ENCODE peak calls at places on chromosomes 1 and 21, in ten cellular contexts. One of them, this sample, is unnamed.

GRCh38 chr21:45600248-45600647 is 43.3 kb upstream of the PCBP3 start:
- DNase-seq in osteoblast: peak; percentile 31
- DNase-seq in LNCaP clone FGC: no peak
- DNase-seq in cardiac fibroblast: no peak
- DNase-seq in astrocyte: no peak
- DNase-seq in IMR-90: no peak
- DNase-seq in neural progenitor cell: no peak
- DNase-seq in PC-3: no peak
- DNase-seq in uterus: no peak
- DNase-seq in fibroblast of lung: no peak
- DNase-seq in this sample: no peak

GRCh38 chr1:172351761-172352161 is 68.7 kb upstream of the C1orf105 start:
- DNase-seq in IMR-90: peak; percentile 74
- DNase-seq in LNCaP clone FGC: no peak
- DNase-seq in osteoblast: no peak
- DNase-seq in uterus: no peak
- DNase-seq in astrocyte: peak; percentile 83
- DNase-seq in neural progenitor cell: no peak
- DNase-seq in fibroblast of lung: peak; percentile 82
- DNase-seq in PC-3: peak; percentile 94
- DNase-seq in cardiac fibroblast: peak; percentile 71
- DNase-seq in this sample: no peak

GRCh38 chr1:156859523-156860112 is 701 bp upstream of the INSRR start:
- DNase-seq in astrocyte: peak; percentile 12
- DNase-seq in IMR-90: no peak
- DNase-seq in cardiac fibroblast: peak; percentile 19
- DNase-seq in neural progenitor cell: peak; percentile 56
- DNase-seq in uterus: no peak
- DNase-seq in LNCaP clone FGC: no peak
- DNase-seq in osteoblast: peak; percentile 93
- DNase-seq in fibroblast of lung: peak; percentile 20
- DNase-seq in PC-3: peak; percentile 35
- DNase-seq in this sample: no peak

GRCh38 chr1:172497230-172497629 is 35.7 kb upstream of the SUCO start:
- DNase-seq in fibroblast of lung: peak; percentile 86
- DNase-seq in cardiac fibroblast: peak; percentile 48
- DNase-seq in IMR-90: peak; percentile 11
- DNase-seq in PC-3: peak; percentile 78
- DNase-seq in neural progenitor cell: peak; percentile 87
- DNase-seq in uterus: no peak
- DNase-seq in astrocyte: peak; percentile 82
- DNase-seq in osteoblast: peak; percentile 87
- DNase-seq in LNCaP clone FGC: no peak
- DNase-seq in this sample: no peak

GRCh38 chr1:234666761-234667160 is 56.8 kb upstream of the IRF2BP2 start:
- DNase-seq in LNCaP clone FGC: no peak
- DNase-seq in uterus: no peak
- DNase-seq in osteoblast: no peak
- DNase-seq in PC-3: no peak
- DNase-seq in cardiac fibroblast: no peak
- DNase-seq in neural progenitor cell: no peak
- DNase-seq in IMR-90: no peak
- DNase-seq in fibroblast of lung: no peak
- DNase-seq in astrocyte: no peak
- DNase-seq in this sample: no peak

GRCh38 chr1:7386226-7387052 is 384.7 kb upstream of the VAMP3 start:
- DNase-seq in IMR-90: no peak
- DNase-seq in fibroblast of lung: peak; percentile 82
- DNase-seq in uterus: peak; percentile 12
- DNase-seq in PC-3: no peak
- DNase-seq in osteoblast: no peak
- DNase-seq in neural progenitor cell: no peak
- DNase-seq in LNCaP clone FGC: no peak
- DNase-seq in cardiac fibroblast: no peak
- DNase-seq in astrocyte: peak; percentile 78
- DNase-seq in this sample: no peak

GRCh38 chr1:166032901-166033371 is 133.9 kb downstream of the FAM78B start:
- DNase-seq in osteoblast: no peak
- DNase-seq in IMR-90: no peak
- DNase-seq in neural progenitor cell: no peak
- DNase-seq in uterus: peak; percentile 16
- DNase-seq in fibroblast of lung: no peak
- DNase-seq in cardiac fibroblast: no peak
- DNase-seq in astrocyte: no peak
- DNase-seq in PC-3: no peak
- DNase-seq in LNCaP clone FGC: peak; percentile 31
- DNase-seq in this sample: no peak

GRCh38 chr1:76074321-76075187 is at the start of gene ST6GALNAC3:
- DNase-seq in neural progenitor cell: peak; percentile 95
- DNase-seq in cardiac fibroblast: peak; percentile 65
- DNase-seq in LNCaP clone FGC: no peak
- DNase-seq in PC-3: no peak
- DNase-seq in osteoblast: peak; percentile 89
- DNase-seq in IMR-90: peak; percentile 47
- DNase-seq in uterus: peak; percentile 77
- DNase-seq in astrocyte: peak; percentile 23
- DNase-seq in fibroblast of lung: peak; percentile 40
- DNase-seq in this sample: peak; percentile 79

GRCh38 chr1:192104852-192105251 is 53.4 kb upstream of the RGS18 start:
- DNase-seq in astrocyte: peak; percentile 77
- DNase-seq in cardiac fibroblast: peak; percentile 66
- DNase-seq in neural progenitor cell: no peak
- DNase-seq in fibroblast of lung: peak; percentile 81
- DNase-seq in PC-3: peak; percentile 2
- DNase-seq in IMR-90: peak; percentile 89
- DNase-seq in osteoblast: peak; percentile 10
- DNase-seq in LNCaP clone FGC: no peak
- DNase-seq in uterus: no peak
- DNase-seq in this sample: no peak

GRCh38 chr1:155835548-155835947 is 21.5 kb downstream of the GON4L start:
- DNase-seq in PC-3: no peak
- DNase-seq in IMR-90: no peak
- DNase-seq in uterus: no peak
- DNase-seq in neural progenitor cell: peak; percentile 3
- DNase-seq in LNCaP clone FGC: no peak
- DNase-seq in fibroblast of lung: no peak
- DNase-seq in cardiac fibroblast: no peak
- DNase-seq in osteoblast: peak; percentile 25
- DNase-seq in astrocyte: no peak
- DNase-seq in this sample: no peak

GRCh38 chr1:155834296-155834926 is 22.6 kb downstream of the GON4L start:
- DNase-seq in astrocyte: peak; percentile 73
- DNase-seq in neural progenitor cell: peak; percentile 70
- DNase-seq in IMR-90: peak; percentile 70
- DNase-seq in fibroblast of lung: peak; percentile 81
- DNase-seq in osteoblast: peak; percentile 84
- DNase-seq in uterus: no peak
- DNase-seq in cardiac fibroblast: peak; percentile 50
- DNase-seq in PC-3: no peak
- DNase-seq in LNCaP clone FGC: no peak
- DNase-seq in this sample: no peak

GRCh38 chr1:155833665-155834295 is 23.2 kb downstream of the GON4L start:
- DNase-seq in IMR-90: no peak
- DNase-seq in PC-3: no peak
- DNase-seq in astrocyte: no peak
- DNase-seq in cardiac fibroblast: no peak
- DNase-seq in osteoblast: no peak
- DNase-seq in uterus: no peak
- DNase-seq in fibroblast of lung: no peak
- DNase-seq in neural progenitor cell: no peak
- DNase-seq in LNCaP clone FGC: no peak
- DNase-seq in this sample: no peak

GRCh38 chr1:155827450-155827849 is 29.6 kb downstream of the GON4L start:
- DNase-seq in PC-3: no peak
- DNase-seq in fibroblast of lung: no peak
- DNase-seq in neural progenitor cell: no peak
- DNase-seq in astrocyte: no peak
- DNase-seq in osteoblast: no peak
- DNase-seq in LNCaP clone FGC: no peak
- DNase-seq in cardiac fibroblast: no peak
- DNase-seq in uterus: no peak
- DNase-seq in IMR-90: no peak
- DNase-seq in this sample: no peak

GRCh38 chr1:155831279-155831976 is 25.6 kb downstream of the GON4L start:
- DNase-seq in PC-3: no peak
- DNase-seq in LNCaP clone FGC: no peak
- DNase-seq in osteoblast: peak; percentile 6
- DNase-seq in fibroblast of lung: no peak
- DNase-seq in cardiac fibroblast: no peak
- DNase-seq in astrocyte: no peak
- DNase-seq in IMR-90: no peak
- DNase-seq in uterus: no peak
- DNase-seq in neural progenitor cell: no peak
- DNase-seq in this sample: no peak
- H3K4me3 ChIP-seq in PC-3: no peak overlapping the region
- H3K4me3 ChIP-seq in LNCaP clone FGC: no peak overlapping the region
- H3K4me3 ChIP-seq in osteoblast: no peak overlapping the region
- H3K4me3 ChIP-seq in fibroblast of lung: no peak overlapping the region
- H3K4me3 ChIP-seq in cardiac fibroblast: no peak overlapping the region
- H3K4me3 ChIP-seq in astrocyte: no peak overlapping the region
- H3K4me3 ChIP-seq in IMR-90: no peak overlapping the region
- H3K4me3 ChIP-seq in uterus: no peak overlapping the region
- H3K4me3 ChIP-seq in neural progenitor cell: no peak overlapping the region
- H3K4me3 ChIP-seq in this sample: no peak overlapping the region

DNA sequence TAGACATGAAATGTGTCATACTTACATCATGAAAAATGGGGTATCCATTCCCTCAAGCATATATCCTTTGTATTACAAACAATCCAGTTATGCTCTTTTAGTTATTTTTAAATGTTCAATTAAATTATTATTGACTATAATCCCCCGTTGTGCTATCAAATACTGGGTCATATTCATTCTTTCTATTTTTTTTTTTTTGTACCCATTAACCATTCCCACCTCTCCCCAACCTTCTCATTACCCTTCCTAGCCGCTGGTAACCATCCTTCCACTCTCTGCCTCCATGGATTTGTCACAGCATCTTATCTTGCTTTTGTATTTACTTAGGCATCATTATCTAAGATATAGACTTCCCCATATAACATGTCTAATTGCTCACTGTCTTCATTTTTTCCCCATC is 15.8 kb downstream of the ATG4C start:
- DNase-seq in LNCaP clone FGC: no peak
- DNase-seq in PC-3: no peak
- DNase-seq in astrocyte: no peak
- DNase-seq in cardiac fibroblast: no peak
- DNase-seq in IMR-90: no peak
- DNase-seq in osteoblast: no peak
- DNase-seq in uterus: no peak
- DNase-seq in neural progenitor cell: no peak
- DNase-seq in fibroblast of lung: no peak
- DNase-seq in this sample: no peak
- TF ChIP-seq CTCF in LNCaP clone FGC: no peak
- TF ChIP-seq CTCF in PC-3: no peak
- TF ChIP-seq CTCF in astrocyte: no peak
- TF ChIP-seq CTCF in cardiac fibroblast: no peak
- TF ChIP-seq CTCF in IMR-90: no peak
- TF ChIP-seq CTCF in osteoblast: no peak
- TF ChIP-seq CTCF in uterus: no peak
- TF ChIP-seq CTCF in neural progenitor cell: no peak
- TF ChIP-seq CTCF in fibroblast of lung: no peak
- TF ChIP-seq CTCF in this sample: no peak

GRCh38 chr21:43734830-43735229 is 15.9 kb downstream of the PDXK start:
- DNase-seq in IMR-90: peak; percentile 67
- DNase-seq in osteoblast: peak; percentile 95
- DNase-seq in PC-3: no peak
- DNase-seq in astrocyte: peak; percentile 81
- DNase-seq in neural progenitor cell: no peak
- DNase-seq in cardiac fibroblast: peak; percentile 88
- DNase-seq in uterus: no peak
- DNase-seq in fibroblast of lung: peak; percentile 87
- DNase-seq in LNCaP clone FGC: no peak
- DNase-seq in this sample: no peak

GRCh38 chr21:43735236-43736091 is 16.5 kb downstream of the PDXK start:
- DNase-seq in neural progenitor cell: no peak
- DNase-seq in IMR-90: no peak
- DNase-seq in astrocyte: no peak
- DNase-seq in uterus: no peak
- DNase-seq in LNCaP clone FGC: no peak
- DNase-seq in cardiac fibroblast: no peak
- DNase-seq in fibroblast of lung: no peak
- DNase-seq in PC-3: no peak
- DNase-seq in osteoblast: peak; percentile 69
- DNase-seq in this sample: no peak

GRCh38 chr21:43733529-43734071 is 14.7 kb downstream of the PDXK start:
- DNase-seq in PC-3: no peak
- DNase-seq in IMR-90: peak; percentile 79
- DNase-seq in uterus: no peak
- DNase-seq in astrocyte: peak; percentile 78
- DNase-seq in cardiac fibroblast: peak; percentile 60
- DNase-seq in neural progenitor cell: no peak
- DNase-seq in fibroblast of lung: peak; percentile 85
- DNase-seq in osteoblast: peak; percentile 99
- DNase-seq in LNCaP clone FGC: no peak
- DNase-seq in this sample: no peak

GRCh38 chr21:43733060-43733459 is 14.1 kb downstream of the PDXK start:
- DNase-seq in astrocyte: no peak
- DNase-seq in cardiac fibroblast: no peak
- DNase-seq in osteoblast: no peak
- DNase-seq in LNCaP clone FGC: no peak
- DNase-seq in IMR-90: no peak
- DNase-seq in PC-3: no peak
- DNase-seq in neural progenitor cell: no peak
- DNase-seq in uterus: no peak
- DNase-seq in fibroblast of lung: no peak
- DNase-seq in this sample: no peak

DNA sequence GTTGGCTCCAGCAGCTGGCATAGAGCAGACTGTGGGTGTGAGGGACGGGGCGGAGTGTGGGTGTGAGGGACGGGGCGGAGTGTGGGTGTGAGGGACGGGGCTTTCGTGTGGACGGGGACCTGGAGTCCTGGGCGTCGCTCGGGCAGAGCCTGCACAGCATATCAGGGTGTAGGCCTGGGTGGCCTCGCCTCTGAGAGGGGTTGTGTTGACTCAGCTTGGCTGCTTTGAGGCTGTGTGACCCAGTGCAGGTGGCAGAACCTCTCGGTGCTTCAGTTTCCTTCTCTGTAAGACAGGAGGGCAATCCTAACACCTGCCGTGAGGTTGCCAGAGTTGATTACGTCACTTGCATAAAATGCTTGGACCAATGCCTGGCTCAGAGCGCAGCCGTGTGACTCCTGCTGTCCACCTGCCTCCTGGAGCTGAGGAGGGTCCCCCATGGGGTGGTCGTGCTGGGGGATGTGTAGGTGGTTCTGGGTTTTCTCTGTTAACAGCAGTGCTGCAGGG is 15.3 kb downstream of the PDXK start:
- DNase-seq in fibroblast of lung: no peak
- DNase-seq in uterus: no peak
- DNase-seq in IMR-90: no peak
- DNase-seq in LNCaP clone FGC: no peak
- DNase-seq in PC-3: no peak
- DNase-seq in astrocyte: peak; percentile 19
- DNase-seq in neural progenitor cell: no peak
- DNase-seq in osteoblast: peak; percentile 77
- DNase-seq in cardiac fibroblast: no peak
- DNase-seq in this sample: no peak
- H3K4me3 ChIP-seq in fibroblast of lung: no peak overlapping the region
- H3K4me3 ChIP-seq in uterus: no peak overlapping the region
- H3K4me3 ChIP-seq in IMR-90: no peak overlapping the region
- H3K4me3 ChIP-seq in LNCaP clone FGC: no peak overlapping the region
- H3K4me3 ChIP-seq in PC-3: no peak overlapping the region
- H3K4me3 ChIP-seq in astrocyte: no peak overlapping the region
- H3K4me3 ChIP-seq in neural progenitor cell: no peak overlapping the region
- H3K4me3 ChIP-seq in osteoblast: no peak overlapping the region
- H3K4me3 ChIP-seq in cardiac fibroblast: no peak overlapping the region
- H3K4me3 ChIP-seq in this sample: no peak overlapping the region

GRCh38 chr1:210556475-210556874 is 227.8 kb downstream of the HHAT start:
- DNase-seq in neural progenitor cell: no peak
- DNase-seq in uterus: no peak
- DNase-seq in LNCaP clone FGC: no peak
- DNase-seq in PC-3: no peak
- DNase-seq in cardiac fibroblast: no peak
- DNase-seq in IMR-90: no peak
- DNase-seq in astrocyte: no peak
- DNase-seq in fibroblast of lung: no peak
- DNase-seq in osteoblast: no peak
- DNase-seq in this sample: no peak
- TF ChIP-seq CTCF in neural progenitor cell: no peak
- TF ChIP-seq CTCF in uterus: no peak
- TF ChIP-seq CTCF in LNCaP clone FGC: no peak
- TF ChIP-seq CTCF in PC-3: no peak
- TF ChIP-seq CTCF in cardiac fibroblast: no peak
- TF ChIP-seq CTCF in IMR-90: no peak
- TF ChIP-seq CTCF in astrocyte: no peak
- TF ChIP-seq CTCF in fibroblast of lung: no peak
- TF ChIP-seq CTCF in osteoblast: no peak
- TF ChIP-seq CTCF in this sample: no peak